ENCODE peak calls at places on chromosomes 2 and 18, in four cellular contexts. G is IMR-90, Y is GM12878, U is endothelial cell of umbilical vein. F is an unnamed sample.

GRCh38 chr2:43178055-43178598 is 48.3 kb downstream of the ZFP36L2 start:
- DNase-seq in G (no peak), U (no peak), Y (no peak), F (peak)

GRCh38 chr18:36561046-36561445 is 263.5 kb downstream of the FHOD3 start:
- DNase-seq in Y (no peak), U (no peak), G (no peak), F (peak)

GRCh38 chr18:78900938-78901909 is 78.4 kb upstream of the SALL3 start:
- DNase-seq in U (no peak), Y (no peak), G (no peak), F (no peak)

GRCh38 chr2:72109291-72109690 is 38.4 kb downstream of the CYP26B1 start:
- DNase-seq in G (no peak), U (no peak), Y (no peak), F (no peak)

GRCh38 chr2:79975791-79976565 is 328.6 kb downstream of the LRRTM1 start:
- DNase-seq in U (no peak), Y (no peak), G (no peak), F (no peak)

GRCh38 chr2:161426416-161426787 is 10.3 kb downstream of the TBR1 start:
- DNase-seq in G (no peak), Y (no peak), U (no peak), F (no peak)

GRCh38 chr2:220969348-220969747 is 602.8 kb downstream of the EPHA4 start:
- DNase-seq in U (no peak), Y (no peak), G (no peak), F (no peak)

GRCh38 chr2:240240017-240240416 is 99.6 kb upstream of the OTOS start:
- DNase-seq in Y (no peak), U (no peak), G (no peak), F (no peak)

GRCh38 chr18:46220116-46220515 is 115.9 kb downstream of the HAUS1 start:
- DNase-seq in G (peak), Y (no peak), U (no peak), F (no peak)

GRCh38 chr2:23491622-23492336 is 106.8 kb downstream of the KLHL29 start:
- DNase-seq in G (no peak), Y (no peak), U (no peak), F (no peak)

GRCh38 chr2:38959938-38960608 is 70.4 kb downstream of the ARHGEF33 start:
- DNase-seq in Y (no peak), G (peak), U (peak), F (no peak)

GRCh38 chr2:10413488-10413887 is 34.6 kb downstream of the ODC1 start:
- DNase-seq in G (no peak), U (no peak), Y (no peak), F (no peak)

GRCh38 chr2:46683541-46683940 is 204.2 kb downstream of the TMEM247 start:
- DNase-seq in G (no peak), Y (no peak), U (no peak), F (no peak)

GRCh38 chr2:239466755-239467271 is 66.0 kb upstream of the HDAC4 start:
- DNase-seq in Y (no peak), U (no peak), G (no peak), F (no peak)

GRCh38 chr2:205745661-205746407 is 63.5 kb downstream of the NRP2 start:
- DNase-seq in Y (no peak), U (no peak), G (no peak), F (no peak)

GRCh38 chr2:111659361-111660281 is 224.4 kb downstream of the ANAPC1 start:
- DNase-seq in G (peak), Y (no peak), U (peak), F (no peak)

GRCh38 chr2:26178746-26179436 is 6.0 kb downstream of the GAREM2 start:
- DNase-seq in Y (no peak), U (peak), G (no peak), F (peak)

GRCh38 chr2:130727286-130727924 is 1.5 kb upstream of the GPR148 start:
- DNase-seq in G (peak), U (peak), Y (peak), F (peak)

GRCh38 chr18:6058941-6059340 is 163.6 kb upstream of the TMEM200C start:
- DNase-seq in Y (no peak), G (peak), U (no peak), F (no peak)

GRCh38 chr2:124323321-124323720 is 298.2 kb downstream of the CNTNAP5 start:
- DNase-seq in Y (no peak), G (no peak), U (no peak), F (no peak)

GRCh38 chr2:164464376-164464775 is 156.9 kb downstream of the GRB14 start:
- DNase-seq in U (no peak), G (no peak), Y (no peak), F (no peak)

GRCh38 chr2:111121028-111121872 is 536 bp downstream of the BCL2L11 start:
- DNase-seq in U (peak), G (no peak), Y (no peak), F (peak)

GRCh38 chr2:8132371-8132831 is 549.5 kb upstream of the ID2 start:
- DNase-seq in Y (no peak), G (no peak), U (no peak), F (no peak)

GRCh38 chr2:220224711-220225519 is 597.5 kb downstream of the SLC4A3 start:
- DNase-seq in Y (no peak), U (no peak), G (peak), F (no peak)

GRCh38 chr2:73282924-73283544 is 1.2 kb downstream of the FBXO41 start:
- DNase-seq in G (no peak), U (no peak), Y (no peak), F (no peak)

GRCh38 chr2:37568565-37568964 is 102.9 kb downstream of the CDC42EP3 start:
- DNase-seq in G (no peak), U (no peak), Y (no peak), F (no peak)

GRCh38 chr2:33765122-33765521 is 166.0 kb upstream of the FAM98A start:
- DNase-seq in G (no peak), Y (no peak), U (no peak), F (no peak)

GRCh38 chr2:48145845-48146452 is 239.7 kb upstream of the FBXO11 start:
- DNase-seq in U (no peak), Y (no peak), G (peak), F (peak)

GRCh38 chr2:128608911-128609880 is 290.5 kb upstream of the HS6ST1 start:
- DNase-seq in U (no peak), G (no peak), Y (no peak), F (no peak)

GRCh38 chr2:167844714-167845530 is 402.5 kb downstream of the STK39 start:
- DNase-seq in Y (no peak), G (no peak), U (no peak), F (no peak)

GRCh38 chr2:46803911-46804670 is 111.5 kb downstream of the MCFD2 start:
- DNase-seq in U (no peak), G (peak), Y (no peak), F (no peak)

GRCh38 chr2:23563673-23564617 is 179.0 kb downstream of the KLHL29 start:
- DNase-seq in U (no peak), Y (no peak), G (peak), F (no peak)

GRCh38 chr2:97995026-97995733 is 568 bp downstream of the TMEM131 start:
- DNase-seq in G (peak), Y (peak), U (peak), F (peak)

GRCh38 chr2:2837768-2838547 is 506.9 kb upstream of the MYT1L start:
- DNase-seq in U (no peak), G (no peak), Y (no peak), F (no peak)

DNA sequence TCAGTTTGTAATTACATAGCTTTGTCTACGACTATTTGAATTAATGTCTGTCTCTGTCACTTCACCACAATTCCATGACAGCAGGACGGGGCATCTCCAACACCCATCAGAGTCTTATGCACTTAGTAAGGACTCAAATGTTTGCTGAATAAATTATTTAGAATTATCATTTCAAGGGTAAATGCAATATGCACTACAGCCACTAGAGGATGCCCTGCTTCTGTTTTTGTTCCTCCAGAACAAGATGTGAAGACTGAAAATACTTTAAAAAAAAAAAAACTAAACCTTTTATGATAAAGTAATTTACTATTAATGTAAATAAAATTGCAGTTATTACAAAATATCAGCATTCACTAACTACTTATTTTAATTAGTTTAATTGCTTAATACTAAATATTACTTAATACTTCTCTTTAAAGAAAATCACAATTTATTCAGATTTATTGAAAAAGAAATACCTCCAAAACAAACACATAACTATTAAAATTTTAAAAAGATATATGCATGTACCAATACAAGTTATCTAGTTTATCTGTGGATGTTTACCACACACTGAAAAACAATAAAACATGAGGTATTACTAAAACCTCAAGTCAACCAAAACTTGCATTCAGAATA is 3.2 kb downstream of the PIGN start:
- DNase-seq in Y (no peak), G (peak), U (peak), F (peak)
- TF ChIP-seq FOS in Y (no peak), G (no peak), U (no peak), F (no peak)

GRCh38 chr2:142933916-142934315 is 56.5 kb downstream of the KYNU start:
- DNase-seq in Y (no peak), U (no peak), G (no peak), F (peak)
- TF ChIP-seq FOS in Y (no peak), U (no peak), G (no peak), F (no peak)

GRCh38 chr2:61419570-61419969 is 51.3 kb downstream of the USP34 start:
- DNase-seq in U (no peak), Y (no peak), G (no peak), F (no peak)
- TF ChIP-seq FOS in U (no peak), Y (no peak), G (no peak), F (no peak)

GRCh38 chr2:151774506-151774905 is 40.2 kb upstream of the NEB start:
- DNase-seq in U (peak), Y (no peak), G (peak), F (no peak)
- TF ChIP-seq FOS in U (peak), Y (no peak), G (peak), F (no peak)

GRCh38 chr2:63186331-63186730 is 135.7 kb downstream of the OTX1 start:
- DNase-seq in Y (no peak), U (no peak), G (no peak), F (no peak)

GRCh38 chr2:63194175-63194574 is 143.5 kb downstream of the OTX1 start:
- DNase-seq in U (no peak), G (no peak), Y (no peak), F (no peak)

GRCh38 chr2:63192889-63193778 is 142.5 kb downstream of the OTX1 start:
- DNase-seq in Y (no peak), U (no peak), G (no peak), F (no peak)

GRCh38 chr2:63192169-63192888 is 141.7 kb downstream of the OTX1 start:
- DNase-seq in G (no peak), U (no peak), Y (no peak), F (no peak)

GRCh38 chr2:63189026-63189425 is 138.4 kb downstream of the OTX1 start:
- DNase-seq in U (peak), G (peak), Y (peak), F (peak)
- TF ChIP-seq FOS in U (no peak), G (no peak), Y (no peak), F (no peak)

F was measured in K562.